ENCODE peak calls at places on chromosome 16, in five cellular contexts. V is cardiac muscle cell, G is Caki2, L is NCI-H1092, I is Calu3. W is an unnamed sample.

GRCh38 chr16:75176926-75177325 is 28.6 kb downstream of the ZFP1 start:
- DNase-seq in V (no peak), G (no peak), L (no peak), I (no peak), W (no peak)

GRCh38 chr16:46918905-46919792 is 35.0 kb downstream of the GPT2 start:
- DNase-seq in V (no peak), G (no peak), L (no peak), I (no peak), W (no peak)

GRCh38 chr16:71537643-71538042 is 11.4 kb downstream of the CHST4 start:
- DNase-seq in V (peak), G (peak), L (peak), I (peak), W (peak)

GRCh38 chr16:54176376-54176901 is 110.1 kb downstream of the IRX3 start:
- DNase-seq in V (peak), G (no peak), L (peak), I (no peak), W (no peak)

GRCh38 chr16:16099320-16099719 is 124.0 kb downstream of the ABCC6 start:
- DNase-seq in V (no peak), G (no peak), L (no peak), I (no peak), W (no peak)

GRCh38 chr16:21950782-21951521 is 2.2 kb upstream of the UQCRC2 start:
- DNase-seq in V (peak), G (peak), L (no peak), I (peak), W (peak)

GRCh38 chr16:83200005-83200779 is 573.4 kb downstream of the CDH13 start:
- DNase-seq in V (peak), G (no peak), L (peak), I (no peak), W (peak)

GRCh38 chr16:56252835-56253234 is 61.5 kb downstream of the GNAO1 start:
- DNase-seq in V (no peak), G (no peak), L (no peak), I (no peak), W (no peak)

GRCh38 chr16:50024207-50024606 is 818 bp upstream of the CNEP1R1 start:
- DNase-seq in V (no peak), G (no peak), L (no peak), I (no peak), W (no peak)

GRCh38 chr16:67170168-67170947 is at the start of gene NOL3:
- DNase-seq in V (peak), G (peak), L (no peak), I (peak), W (peak)

GRCh38 chr16:7437843-7438242 is 105.2 kb downstream of the RBFOX1 start:
- DNase-seq in V (no peak), G (no peak), L (no peak), I (no peak), W (no peak)

GRCh38 chr16:65967376-65967775 is 399.1 kb upstream of the CDH5 start:
- DNase-seq in V (no peak), G (no peak), L (no peak), I (no peak), W (no peak)

GRCh38 chr16:26178298-26178697 is 486.5 kb downstream of the HS3ST4 start:
- DNase-seq in V (no peak), G (no peak), L (no peak), I (no peak), W (no peak)

W was measured in SK-MEL-5.